ENCODE peak calls at places on chromosomes 13 and 19, in four cellular contexts. Q, J, T and P are unnamed samples. For H3K27me3, the result is how much of the 10 kb centered on the place peaks cover.

GRCh38 chr13:78875792-78876580 is 217.0 kb upstream of the OBI1 start:
- DNase-seq in Q (no peak), J (peak), T (no peak), P (no peak)

GRCh38 chr13:41515491-41516139 is 58.3 kb downstream of the RGCC start:
- DNase-seq in Q (no peak), J (no peak), T (no peak), P (peak)

GRCh38 chr13:65677906-65678305 is 1552.2 kb downstream of the PCDH9 start:
- DNase-seq in Q (no peak), J (no peak), T (no peak), P (no peak)

GRCh38 chr19:426725-427445 is 17.9 kb upstream of the C2CD4C start:
- DNase-seq in Q (no peak), J (no peak), T (no peak), P (no peak)

GRCh38 chr19:18387395-18387794 is 1.4 kb downstream of the GDF15 start:
- DNase-seq in Q (no peak), J (no peak), T (no peak), P (no peak)

GRCh38 chr19:3899531-3900294 is 19.2 kb downstream of the ATCAY start:
- DNase-seq in Q (no peak), J (no peak), T (no peak), P (peak)

GRCh38 chr13:43196171-43196611 is 172.8 kb downstream of the DNAJC15 start:
- DNase-seq in Q (no peak), J (no peak), T (no peak), P (no peak)

GRCh38 chr19:4010808-4011110 is 3.2 kb downstream of the PIAS4 start:
- DNase-seq in Q (no peak), J (no peak), T (no peak), P (no peak)

GRCh38 chr13:95601906-95602305 is 42.6 kb downstream of the DZIP1 start:
- DNase-seq in Q (no peak), J (no peak), T (no peak), P (no peak)

GRCh38 chr13:40178130-40178529 is 488.3 kb downstream of the FOXO1 start:
- DNase-seq in Q (no peak), J (no peak), T (no peak), P (no peak)

GRCh38 chr13:59459972-59460371 is 703.8 kb downstream of the DIAPH3 start:
- DNase-seq in Q (no peak), J (no peak), T (no peak), P (no peak)

GRCh38 chr13:65787087-65787486 is 1443.0 kb downstream of the PCDH9 start:
- DNase-seq in Q (no peak), J (no peak), T (no peak), P (no peak)

GRCh38 chr19:7970716-7971448 is 27.4 kb upstream of the TIMM44 start:
- DNase-seq in Q (no peak), J (peak), T (no peak), P (peak)

GRCh38 chr19:27889156-27889555 is 1323.8 kb downstream of the UQCRFS1 start:
- DNase-seq in Q (no peak), J (no peak), T (peak), P (no peak)

GRCh38 chr13:113119166-113119821 is 3.3 kb upstream of the F10 start:
- DNase-seq in Q (no peak), J (no peak), T (peak), P (no peak)

GRCh38 chr13:25292301-25292700 is 5.0 kb upstream of the MTMR6 start:
- DNase-seq in Q (no peak), J (no peak), T (no peak), P (no peak)

GRCh38 chr19:18049390-18049789 is 37.3 kb downstream of the IL12RB1 start:
- DNase-seq in Q (no peak), J (no peak), T (no peak), P (peak)

GRCh38 chr19:36915992-36916830 is at the start of the genes ZNF568 and ZNF829:
- DNase-seq in Q (peak), J (peak), T (peak), P (peak)

GRCh38 chr13:90360785-90361184 is 986.7 kb upstream of the MIR17HG start:
- DNase-seq in Q (no peak), J (no peak), T (no peak), P (no peak)

GRCh38 chr19:10105241-10106099 is 692 bp upstream of the PPAN start:
- DNase-seq in Q (no peak), J (no peak), T (peak), P (peak)

GRCh38 chr13:78736142-78736541 is 77.2 kb upstream of the OBI1 start:
- DNase-seq in Q (no peak), J (no peak), T (no peak), P (no peak)

GRCh38 chr19:15584541-15585115 is 30.4 kb upstream of the CYP4F8 start:
- DNase-seq in Q (peak), J (peak), T (no peak), P (peak)

GRCh38 chr13:93244141-93244917 is 17.7 kb downstream of the GPC6 start:
- DNase-seq in Q (no peak), J (no peak), T (no peak), P (no peak)

GRCh38 chr13:33761744-33762143 is 56.2 kb upstream of the RFC3 start:
- DNase-seq in Q (no peak), J (no peak), T (no peak), P (no peak)

GRCh38 chr13:24183741-24184182 is 23.2 kb downstream of the SPATA13 start:
- DNase-seq in Q (no peak), J (no peak), T (no peak), P (peak)

GRCh38 chr13:107211073-107211472 is 643.1 kb upstream of the ARGLU1 start:
- DNase-seq in Q (peak), J (peak), T (no peak), P (peak)

GRCh38 chr13:42146359-42146758 is 97.9 kb downstream of the DGKH start:
- DNase-seq in Q (no peak), J (no peak), T (no peak), P (no peak)

GRCh38 chr13:94661396-94661795 is 50.9 kb downstream of the SOX21 start:
- DNase-seq in Q (no peak), J (no peak), T (no peak), P (no peak)

GRCh38 chr19:47446534-47447469 is 24.9 kb downstream of the SLC8A2 start:
- DNase-seq in Q (no peak), J (peak), T (no peak), P (peak)

GRCh38 chr19:343451-343931 is 1.1 kb downstream of the MIER2 start:
- DNase-seq in Q (no peak), J (no peak), T (no peak), P (no peak)

GRCh38 chr13:107375701-107376350 is 807.9 kb upstream of the ARGLU1 start:
- DNase-seq in Q (no peak), J (no peak), T (no peak), P (no peak)

GRCh38 chr19:6849876-6850275 is 37.5 kb upstream of the ADGRE1 start:
- DNase-seq in Q (no peak), J (no peak), T (no peak), P (no peak)

GRCh38 chr19:18772620-18773587 is 18.2 kb downstream of the COMP start:
- DNase-seq in Q (no peak), J (no peak), T (no peak), P (no peak)

GRCh38 chr19:2602391-2603181 is 99.9 kb downstream of the GNG7 start:
- DNase-seq in Q (no peak), J (no peak), T (peak), P (peak)

GRCh38 chr19:28137772-28138171 is 1075.2 kb downstream of the UQCRFS1 start:
- DNase-seq in Q (no peak), J (no peak), T (no peak), P (no peak)

DNA sequence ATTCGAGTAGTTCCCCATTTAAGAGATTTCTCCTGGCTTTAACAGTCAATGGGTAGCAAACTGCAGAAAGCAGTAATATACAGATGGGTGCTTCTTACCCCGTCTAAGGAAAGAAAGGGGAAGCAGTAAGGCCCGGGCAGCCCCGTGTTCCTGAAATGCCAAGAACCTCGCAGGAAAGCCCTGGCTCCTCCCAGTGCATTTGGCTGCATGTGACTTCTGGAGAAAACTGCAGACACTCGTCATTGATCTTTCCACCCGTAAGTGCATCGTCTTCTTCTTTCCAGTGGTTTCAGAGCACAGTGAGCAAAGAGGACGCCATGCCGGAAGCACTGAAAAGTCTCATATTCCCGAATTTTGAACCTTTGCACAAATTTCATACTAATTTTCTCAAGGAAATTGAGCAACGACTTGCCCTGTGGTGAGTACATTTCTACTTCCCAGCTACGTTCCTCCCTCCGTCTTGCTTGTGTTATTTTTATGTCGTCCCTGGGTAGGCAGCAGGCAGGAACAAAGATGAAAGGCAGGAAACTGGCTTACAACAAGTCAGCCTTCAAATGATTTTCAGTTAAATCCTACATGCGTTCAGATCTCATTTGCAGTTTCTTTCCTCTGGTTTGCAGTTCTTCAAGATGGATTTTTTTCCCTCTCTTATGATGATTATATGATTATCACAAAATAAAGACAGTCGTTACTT is 165.1 kb downstream of the STK24 start:
- DNase-seq in Q (no peak), J (no peak), T (no peak), P (peak)
- TF ChIP-seq POLR2AphosphoS5 in Q (no peak), J (no peak), T (no peak), P (no peak)

DNA sequence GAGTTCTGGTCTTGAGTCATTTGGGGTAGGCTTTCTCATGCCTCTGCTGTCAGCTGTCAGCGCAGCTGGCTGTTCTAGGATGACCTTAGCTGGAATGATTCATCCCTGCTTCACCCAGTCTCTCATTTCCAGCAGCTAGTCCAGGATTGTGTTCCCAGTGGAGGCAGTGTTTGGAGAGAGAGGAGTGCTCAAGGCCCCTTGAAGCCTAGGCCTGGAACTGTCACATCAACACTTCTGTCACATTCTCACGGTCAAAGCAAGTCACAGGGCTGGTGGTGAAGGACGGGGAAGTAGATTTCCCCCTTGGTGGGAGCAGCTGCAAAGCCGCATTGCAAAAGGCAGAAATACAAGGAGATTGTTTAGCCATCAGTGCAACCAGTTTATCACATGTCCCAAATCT is 15.2 kb downstream of the TPT1 start:
- DNase-seq in Q (no peak), J (no peak), T (no peak), P (no peak)
- H3K27ac ChIP-seq in Q (no peak), J (no peak), T (peak), P (peak)

GRCh38 chr13:111656439-111656838 is 336.0 kb downstream of the TEX29 start:
- DNase-seq in Q (no peak), J (no peak), T (no peak), P (no peak)
- H3K27me3 ChIP-seq in Q (under half), J (under half), T (under half), P (under half)

GRCh38 chr19:58096884-58097283 is 1.1 kb downstream of the ZSCAN18 start:
- DNase-seq in Q (no peak), J (no peak), T (no peak), P (no peak)

GRCh38 chr19:58097349-58097748 is 682 bp downstream of the ZSCAN18 start:
- DNase-seq in Q (no peak), J (no peak), T (no peak), P (no peak)

GRCh38 chr19:58095328-58095727 is 2.7 kb downstream of the ZSCAN18 start:
- DNase-seq in Q (no peak), J (no peak), T (no peak), P (no peak)

GRCh38 chr19:58098682-58098998 is 609 bp upstream of the ZSCAN18 start:
- DNase-seq in Q (no peak), J (no peak), T (no peak), P (no peak)

DNA sequence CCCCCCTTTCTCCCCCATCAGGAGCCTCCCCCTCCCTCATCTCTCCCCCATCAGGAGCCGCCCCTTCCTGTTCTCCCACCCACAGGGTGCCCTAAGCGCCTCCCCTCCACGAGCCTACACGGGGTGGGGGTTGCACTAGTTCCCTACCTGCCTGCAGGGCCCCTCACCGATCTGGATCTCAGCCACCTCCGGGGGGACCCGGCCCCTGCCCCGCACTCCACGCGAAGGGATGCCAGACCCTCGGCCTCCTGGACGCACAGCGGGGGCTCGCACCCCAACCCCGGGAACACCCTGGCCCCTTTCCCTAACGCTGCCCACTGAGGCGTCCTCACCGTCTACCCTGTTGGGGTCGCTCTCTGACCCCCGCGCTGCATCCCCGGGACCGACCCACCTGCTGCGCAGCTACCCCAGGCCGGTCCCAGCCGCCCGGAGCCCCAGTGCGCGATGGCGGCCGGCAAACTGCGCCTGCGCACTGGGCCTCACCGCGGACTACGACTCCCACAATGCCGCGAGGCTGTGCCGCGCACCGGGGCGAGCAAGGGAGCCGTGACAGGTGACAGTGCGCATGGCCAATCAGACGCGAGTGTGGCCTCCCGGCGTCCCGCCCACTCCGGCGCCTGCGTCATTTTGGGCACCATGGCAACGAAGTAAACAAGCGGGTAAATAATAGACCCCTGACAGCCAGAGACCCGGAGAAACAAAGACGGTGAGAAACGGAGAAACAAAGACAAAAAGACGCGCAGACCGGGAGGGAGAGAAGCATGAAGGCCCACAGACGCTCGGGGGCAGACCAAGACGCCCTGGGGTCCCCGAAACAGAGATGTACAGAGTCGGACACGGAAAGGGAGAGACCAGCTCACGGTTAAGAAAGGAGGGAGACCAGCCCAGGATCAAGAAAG is at the start of gene ZSCAN18:
- DNase-seq in Q (no peak), J (peak), T (peak), P (peak)
- TF ChIP-seq POLR2AphosphoS5 in Q (no peak), J (peak), T (peak), P (peak)

GRCh38 chr19:51256053-51256682 is 5.3 kb downstream of the SIGLECL1 start:
- DNase-seq in Q (no peak), J (no peak), T (no peak), P (no peak)

GRCh38 chr19:51257471-51257870 is 6.6 kb downstream of the SIGLECL1 start:
- DNase-seq in Q (no peak), J (no peak), T (no peak), P (no peak)

GRCh38 chr19:51259348-51260245 is 8.7 kb downstream of the SIGLECL1 start:
- DNase-seq in Q (peak), J (peak), T (no peak), P (no peak)

GRCh38 chr19:51258761-51259160 is 7.9 kb downstream of the SIGLECL1 start:
- DNase-seq in Q (no peak), J (no peak), T (no peak), P (no peak)

DNA sequence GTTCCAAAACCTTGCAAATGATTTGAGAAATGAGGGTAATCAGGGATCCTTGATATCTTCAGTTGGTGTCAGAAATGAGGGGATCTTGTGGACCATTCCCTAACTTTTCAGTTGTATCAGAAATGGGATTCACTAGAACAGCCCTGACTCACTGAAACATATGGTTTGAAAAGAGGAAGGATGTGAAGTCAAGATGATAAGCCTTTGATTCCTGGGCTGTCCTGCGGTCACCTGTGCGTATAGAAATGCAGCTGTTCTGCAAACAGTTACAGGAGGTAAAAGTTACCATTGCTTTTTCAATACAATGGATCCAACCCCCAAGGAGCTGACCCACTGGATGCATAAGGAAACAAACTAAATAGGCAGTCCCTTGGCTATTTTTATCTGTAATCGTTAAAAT is 7.3 kb downstream of the SIGLECL1 start:
- DNase-seq in Q (no peak), J (no peak), T (no peak), P (no peak)
- H3K27ac ChIP-seq in Q (no peak), J (no peak), T (no peak), P (no peak)

GRCh38 chr13:27794075-27794691 is 1.9 kb downstream of the GSX1 start:
- DNase-seq in Q (no peak), J (no peak), T (no peak), P (no peak)
- H3K27me3 ChIP-seq in Q (under half), J (half or more), T (under half), P (half or more)

GRCh38 chr13:36420437-36420891 is 11.8 kb upstream of the CCNA1 start:
- DNase-seq in Q (peak), J (no peak), T (no peak), P (peak)

GRCh38 chr13:36417328-36417727 is 15.0 kb upstream of the CCNA1 start:
- DNase-seq in Q (no peak), J (no peak), T (no peak), P (no peak)

GRCh38 chr13:36421447-36421846 is 10.8 kb upstream of the CCNA1 start:
- DNase-seq in Q (no peak), J (no peak), T (no peak), P (no peak)

GRCh38 chr13:36414461-36414860 is 17.8 kb upstream of the CCNA1 start:
- DNase-seq in Q (no peak), J (no peak), T (no peak), P (no peak)

DNA sequence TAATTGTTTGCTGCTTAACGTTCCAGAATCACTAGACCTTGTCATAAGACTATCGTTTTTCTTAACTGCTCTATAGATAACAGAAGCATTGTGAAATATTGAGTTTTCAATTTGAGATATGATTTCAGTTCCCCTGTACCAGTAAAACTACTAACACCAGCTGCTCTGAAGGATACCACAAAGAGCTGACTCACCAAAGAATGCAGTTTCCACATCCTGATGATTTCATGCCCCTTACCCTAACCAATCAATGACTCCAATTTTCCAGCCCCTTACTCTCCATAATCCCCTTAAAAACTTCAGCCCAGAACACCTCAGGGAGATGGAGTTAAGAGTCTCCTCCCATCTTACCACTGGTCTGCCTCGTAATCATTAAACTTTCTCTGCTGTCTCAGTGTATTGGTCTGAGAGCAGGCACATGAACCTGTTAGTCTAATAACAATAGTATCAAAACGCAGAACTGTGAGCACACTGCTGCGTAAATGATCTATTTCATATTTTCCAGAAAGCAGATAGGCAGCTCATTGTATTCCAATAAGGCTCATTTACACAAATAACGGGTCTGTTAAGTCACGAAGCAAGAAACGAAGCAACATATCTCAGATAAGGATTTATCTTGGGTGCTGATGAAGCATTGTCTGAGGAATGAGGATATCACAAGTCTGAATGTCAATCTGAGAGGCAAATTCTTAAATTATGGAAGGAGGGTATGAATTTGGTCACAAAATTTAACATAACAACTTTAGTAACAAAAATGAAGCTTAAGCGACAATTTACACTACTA is 14.1 kb upstream of the CCNA1 start:
- DNase-seq in Q (no peak), J (no peak), T (no peak), P (no peak)
- TF ChIP-seq POLR2AphosphoS5 in Q (no peak), J (no peak), T (no peak), P (no peak)

GRCh38 chr19:41871573-41872383 is 5.3 kb upstream of the CD79A start:
- DNase-seq in Q (no peak), J (no peak), T (no peak), P (peak)
- H3K27ac ChIP-seq in Q (no peak), J (peak), T (no peak), P (peak)